ENCODE peak calls at places on chromosome 16, in five cellular contexts. X, H, I, Q and B are unnamed samples.

GRCh38 chr16:72876981-72877373 is 171.0 kb downstream of the ZFHX3 start:
- DNase-seq in X (no peak), H (no peak), I (no peak), Q (no peak), B (peak; percentile 46)

GRCh38 chr16:5951486-5951885 is 853.9 kb upstream of the EEF2KMT start:
- DNase-seq in X (no peak), H (no peak), I (no peak), Q (no peak), B (no peak)

GRCh38 chr16:1213231-1213630 is 11.8 kb downstream of the TPSG1 start:
- DNase-seq in X (no peak), H (no peak), I (no peak), Q (no peak), B (no peak)

GRCh38 chr16:27346818-27347217 is 33.0 kb downstream of the IL4R start:
- DNase-seq in X (no peak), H (no peak), I (peak; percentile 13), Q (peak; percentile 11), B (no peak)

GRCh38 chr16:81324808-81325207 is 10.0 kb downstream of the GAN start:
- DNase-seq in X (no peak), H (no peak), I (no peak), Q (no peak), B (no peak)

GRCh38 chr16:57266531-57267268 is 17.8 kb downstream of the PLLP start:
- DNase-seq in X (no peak), H (no peak), I (no peak), Q (no peak), B (no peak)

GRCh38 chr16:23397464-23397863 is 55.5 kb downstream of the COG7 start:
- DNase-seq in X (no peak), H (no peak), I (no peak), Q (no peak), B (no peak)

GRCh38 chr16:20611975-20612471 is 35.9 kb upstream of the ACSM2B start:
- DNase-seq in X (peak; percentile 80), H (no peak), I (no peak), Q (no peak), B (no peak)

GRCh38 chr16:71552698-71553503 is 24.0 kb downstream of the TAT start:
- DNase-seq in X (no peak), H (no peak), I (peak; percentile 17), Q (peak; percentile 33), B (no peak)

GRCh38 chr16:67542464-67542863 is 13.8 kb downstream of the RIPOR1 start:
- DNase-seq in X (no peak), H (peak; percentile 66), I (peak; percentile 85), Q (no peak), B (no peak)

GRCh38 chr16:82580293-82580900 is 46.4 kb upstream of the CDH13 start:
- DNase-seq in X (no peak), H (no peak), I (peak; percentile 7), Q (peak; percentile 46), B (peak; percentile 19)

GRCh38 chr16:50183316-50183715 is 30.2 kb downstream of the TENT4B start:
- DNase-seq in X (no peak), H (peak; percentile 78), I (no peak), Q (no peak), B (no peak)

GRCh38 chr16:29148867-29149272 is 164.0 kb downstream of the LAT start:
- DNase-seq in X (peak; percentile 47), H (no peak), I (no peak), Q (no peak), B (no peak)

GRCh38 chr16:86924537-86924936 is 346.2 kb downstream of the FOXL1 start:
- DNase-seq in X (no peak), H (peak; percentile 97), I (no peak), Q (no peak), B (peak; percentile 48)

GRCh38 chr16:87006789-87007745 is 310.1 kb downstream of the C16orf95 start:
- DNase-seq in X (no peak), H (peak; percentile 43), I (no peak), Q (no peak), B (no peak)

GRCh38 chr16:65833171-65833871 is 533.2 kb upstream of the CDH5 start:
- DNase-seq in X (no peak), H (peak; percentile 84), I (no peak), Q (no peak), B (peak; percentile 83)

GRCh38 chr16:24685539-24686432 is 43.7 kb upstream of the TNRC6A start:
- DNase-seq in X (peak; percentile 53), H (peak; percentile 82), I (no peak), Q (peak; percentile 48), B (peak; percentile 93)

GRCh38 chr16:180921-181667 is 835 bp downstream of the HBQ1 start:
- DNase-seq in X (peak; percentile 72), H (peak; percentile 58), I (peak; percentile 76), Q (peak; percentile 93), B (peak; percentile 66)

DNA sequence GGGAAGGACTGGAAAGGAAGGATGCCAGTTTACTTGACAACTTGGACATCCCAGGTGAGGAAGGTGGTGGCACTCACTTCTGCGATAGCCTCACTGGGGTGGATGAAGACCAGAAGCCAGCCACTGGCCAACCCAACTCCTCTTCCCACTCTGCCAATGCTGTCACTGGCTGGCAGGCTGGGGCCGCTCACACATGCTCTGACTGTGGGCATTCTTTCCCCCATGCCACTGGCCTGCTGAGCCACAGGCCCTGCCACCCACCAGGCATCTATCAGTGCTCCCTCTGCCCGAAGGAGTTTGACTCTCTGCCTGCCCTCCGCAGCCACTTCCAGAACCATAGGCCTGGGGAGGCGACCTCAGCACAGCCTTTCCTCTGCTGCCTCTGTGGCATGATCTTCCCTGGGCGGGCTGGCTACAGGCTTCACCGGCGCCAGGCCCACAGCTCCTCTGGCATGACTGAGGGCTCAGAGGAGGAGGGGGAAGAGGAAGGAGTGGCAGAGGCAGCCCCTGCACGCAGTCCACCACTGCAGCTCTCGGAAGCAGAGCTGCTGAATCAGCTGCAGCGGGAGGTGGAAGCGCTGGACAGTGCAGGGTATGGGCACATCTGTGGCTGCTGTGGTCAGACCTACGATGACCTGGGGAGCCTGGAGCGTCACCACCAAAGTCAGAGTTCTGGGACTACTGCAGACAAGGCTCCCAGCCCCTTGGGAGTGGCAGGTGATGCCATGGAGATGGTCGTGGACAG is 4.5 kb downstream of the ZNF646 start:
- DNase-seq in X (no peak), H (no peak), I (no peak), Q (no peak), B (no peak)
- H3K36me3 ChIP-seq in X (peaks cover 76% of the 10 kb centered on the region), H (peaks cover 70% of the 10 kb centered on the region), I (peaks cover 73% of the 10 kb centered on the region), Q (no peaks in the 10 kb centered on the region), B (peaks cover 25% of the 10 kb centered on the region)

GRCh38 chr16:70438983-70439862 is at the start of gene ST3GAL2:
- DNase-seq in X (peak; percentile 96), H (peak; percentile 89), I (peak; percentile 96), Q (peak; percentile 100), B (peak; percentile 97)

GRCh38 chr16:70438325-70438982 is 446 bp downstream of the ST3GAL2 start:
- DNase-seq in X (peak; percentile 32), H (no peak), I (no peak), Q (no peak), B (no peak)

GRCh38 chr16:70433456-70434103 is 5.3 kb downstream of the ST3GAL2 start:
- DNase-seq in X (peak; percentile 70), H (peak; percentile 87), I (peak; percentile 25), Q (no peak), B (peak; percentile 89)

GRCh38 chr16:70434489-70435260 is 4.2 kb downstream of the ST3GAL2 start:
- DNase-seq in X (no peak), H (no peak), I (peak; percentile 72), Q (no peak), B (no peak)

DNA sequence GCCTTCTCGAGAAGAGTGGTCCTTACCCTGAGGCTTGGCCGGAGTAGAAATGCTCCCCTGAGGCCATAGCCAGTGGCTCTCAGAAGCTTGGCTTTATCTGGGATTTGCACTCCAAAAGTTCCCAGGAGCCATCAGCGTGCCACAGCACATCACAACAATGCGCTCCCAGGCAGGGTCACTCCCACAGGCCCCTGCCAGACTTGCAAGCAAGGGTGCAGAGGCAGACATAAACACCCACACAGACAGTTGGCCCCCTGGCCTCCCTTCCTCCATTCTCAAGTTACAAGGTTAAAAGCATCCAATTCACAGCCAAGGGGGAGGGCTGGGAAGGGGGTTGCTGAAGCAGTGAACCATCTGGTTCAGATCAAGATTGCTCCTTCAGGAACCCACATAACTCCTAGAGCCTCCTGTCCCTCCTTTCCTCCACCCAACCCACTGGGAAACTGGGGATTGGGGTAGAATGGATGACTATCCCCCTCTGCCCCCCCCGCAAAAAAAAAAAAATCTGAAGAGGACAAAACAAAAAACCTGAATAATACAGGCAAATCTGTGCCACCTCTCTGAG is 1.8 kb downstream of the ST3GAL2 start:
- DNase-seq in X (no peak), H (peak; percentile 94), I (peak; percentile 64), Q (peak; percentile 60), B (peak; percentile 94)
- H3K4me1 ChIP-seq in X (peaks cover 70% of the 10 kb centered on the region), H (peaks cover 28% of the 10 kb centered on the region), I (peaks cover 52% of the 10 kb centered on the region), Q (peaks cover 27% of the 10 kb centered on the region), B (peaks cover 52% of the 10 kb centered on the region)

DNA sequence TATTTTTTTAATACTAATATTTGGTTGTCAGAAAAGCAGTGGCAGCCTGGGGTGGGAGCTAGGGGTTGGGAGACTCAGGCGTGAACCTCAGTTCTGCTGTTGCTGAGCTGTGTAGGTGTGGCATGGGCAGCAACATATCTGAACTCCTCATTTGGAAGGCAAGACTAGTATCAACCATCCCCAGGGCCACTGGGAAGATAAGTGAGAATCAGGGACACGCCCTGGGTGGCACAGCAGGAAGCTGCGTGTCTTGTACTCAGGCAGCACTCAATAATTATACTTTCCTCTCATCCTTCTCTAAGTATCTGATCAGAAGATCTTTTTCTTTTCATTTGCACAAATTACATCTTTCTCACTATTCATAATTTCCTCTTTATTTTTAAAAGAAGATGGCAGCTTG is 121.2 kb downstream of the CPPED1 start:
- DNase-seq in X (no peak), H (no peak), I (no peak), Q (no peak), B (no peak)
- H3K9me3 ChIP-seq in X (peaks cover 29% of the 10 kb centered on the region), H (no peaks in the 10 kb centered on the region), I (no peaks in the 10 kb centered on the region), Q (no peaks in the 10 kb centered on the region), B (no peaks in the 10 kb centered on the region)

DNA sequence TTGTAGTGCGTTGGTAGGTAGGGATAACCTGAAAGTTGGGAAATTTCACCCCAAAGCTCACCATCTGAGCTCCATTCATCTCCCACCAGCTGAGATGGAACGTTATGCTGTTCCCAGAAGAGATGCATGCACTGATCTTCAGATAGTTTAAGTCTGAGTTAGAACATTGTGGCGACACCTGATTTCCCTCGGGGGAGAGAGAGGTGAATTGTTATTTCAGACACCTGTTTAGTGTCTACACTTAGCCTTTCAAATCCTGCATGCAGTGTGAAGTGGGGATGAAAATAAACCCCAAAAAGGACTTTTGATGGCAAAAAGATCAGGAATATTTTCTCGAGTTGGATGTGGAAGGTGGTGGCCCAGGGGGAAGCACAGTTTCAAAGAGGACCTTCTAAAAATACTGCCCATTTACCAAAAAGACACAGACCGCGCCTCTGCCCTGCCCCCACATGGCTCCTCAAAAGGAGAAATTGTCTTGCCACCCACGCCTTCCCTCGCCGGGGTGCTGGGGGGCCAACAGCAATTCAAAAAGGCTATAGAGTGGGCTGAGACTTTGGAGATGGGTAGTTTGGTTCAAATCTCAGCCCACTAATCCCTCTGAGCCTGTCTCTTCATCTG is 11.4 kb downstream of the CIITA start:
- DNase-seq in X (peak; percentile 32), H (no peak), I (peak; percentile 80), Q (no peak), B (no peak)
- H3K36me3 ChIP-seq in X (peaks cover 6% of the 10 kb centered on the region), H (no peaks in the 10 kb centered on the region), I (peaks cover 69% of the 10 kb centered on the region), Q (no peaks in the 10 kb centered on the region), B (no peaks in the 10 kb centered on the region)